ENCODE peak calls at places on chromosomes 2 and 18, in five cellular contexts. One of them, this sample, is unnamed.

GRCh38 chr2:241563031-241563507 is 4.5 kb downstream of the BOK start:
- DNase-seq in GM12878: no peak
- DNase-seq in K562: no peak
- DNase-seq in SK-N-SH: no peak
- DNase-seq in HepG2: no peak
- DNase-seq in this sample: no peak

GRCh38 chr18:12659904-12660605 is 2.1 kb upstream of the SPIRE1 start:
- DNase-seq in HepG2: peak; percentile 47
- DNase-seq in GM12878: no peak
- DNase-seq in SK-N-SH: peak; percentile 69
- DNase-seq in K562: peak; percentile 66
- DNase-seq in this sample: peak; percentile 39

GRCh38 chr18:59639136-59639535 is 58.1 kb downstream of the CCBE1 start:
- DNase-seq in HepG2: no peak
- DNase-seq in SK-N-SH: no peak
- DNase-seq in GM12878: no peak
- DNase-seq in K562: no peak
- DNase-seq in this sample: no peak

GRCh38 chr2:61924895-61925663 is 19.6 kb downstream of the COMMD1 start:
- DNase-seq in SK-N-SH: no peak
- DNase-seq in GM12878: no peak
- DNase-seq in K562: no peak
- DNase-seq in HepG2: no peak
- DNase-seq in this sample: no peak

GRCh38 chr2:11540996-11541692 is 7.3 kb downstream of the GREB1 start:
- DNase-seq in K562: no peak
- DNase-seq in GM12878: no peak
- DNase-seq in HepG2: no peak
- DNase-seq in SK-N-SH: no peak
- DNase-seq in this sample: no peak

GRCh38 chr2:222572761-222573174 is 83.1 kb downstream of the FARSB start:
- DNase-seq in SK-N-SH: no peak
- DNase-seq in GM12878: no peak
- DNase-seq in K562: no peak
- DNase-seq in HepG2: peak; percentile 76
- DNase-seq in this sample: no peak

GRCh38 chr2:71155846-71156245 is 25.4 kb downstream of the MPHOSPH10 start:
- DNase-seq in SK-N-SH: no peak
- DNase-seq in HepG2: no peak
- DNase-seq in GM12878: no peak
- DNase-seq in K562: no peak
- DNase-seq in this sample: no peak

GRCh38 chr2:118993392-118993752 is 51.4 kb downstream of the MARCO start:
- DNase-seq in GM12878: no peak
- DNase-seq in SK-N-SH: no peak
- DNase-seq in K562: no peak
- DNase-seq in HepG2: no peak
- DNase-seq in this sample: no peak

GRCh38 chr2:237154050-237154638 is 68.5 kb downstream of the COPS8 start:
- DNase-seq in SK-N-SH: peak; percentile 70
- DNase-seq in GM12878: no peak
- DNase-seq in K562: peak; percentile 13
- DNase-seq in HepG2: peak; percentile 53
- DNase-seq in this sample: peak; percentile 51

GRCh38 chr18:21762181-21762772 is 21.7 kb downstream of the MIB1 start:
- DNase-seq in HepG2: no peak
- DNase-seq in GM12878: no peak
- DNase-seq in SK-N-SH: no peak
- DNase-seq in K562: no peak
- DNase-seq in this sample: no peak

GRCh38 chr2:209314641-209315040 is 109.2 kb upstream of the MAP2 start:
- DNase-seq in SK-N-SH: no peak
- DNase-seq in HepG2: no peak
- DNase-seq in K562: no peak
- DNase-seq in GM12878: no peak
- DNase-seq in this sample: no peak

GRCh38 chr2:109243526-109244425 is 114.8 kb downstream of the SH3RF3 start:
- DNase-seq in SK-N-SH: no peak
- DNase-seq in HepG2: no peak
- DNase-seq in K562: no peak
- DNase-seq in GM12878: no peak
- DNase-seq in this sample: no peak

GRCh38 chr2:209519911-209520310 is 96.1 kb downstream of the MAP2 start:
- DNase-seq in GM12878: no peak
- DNase-seq in HepG2: no peak
- DNase-seq in SK-N-SH: no peak
- DNase-seq in K562: no peak
- DNase-seq in this sample: no peak

GRCh38 chr2:241010531-241011295 is 12.3 kb downstream of the SNED1 start:
- DNase-seq in HepG2: no peak
- DNase-seq in K562: no peak
- DNase-seq in GM12878: no peak
- DNase-seq in SK-N-SH: peak; percentile 38
- DNase-seq in this sample: no peak

GRCh38 chr2:168244318-168244717 is 3.1 kb downstream of the STK39 start:
- DNase-seq in SK-N-SH: no peak
- DNase-seq in GM12878: no peak
- DNase-seq in HepG2: peak; percentile 74
- DNase-seq in K562: no peak
- DNase-seq in this sample: peak; percentile 57

GRCh38 chr2:134443814-134444480 is 190.1 kb downstream of the MGAT5 start:
- DNase-seq in SK-N-SH: no peak
- DNase-seq in HepG2: no peak
- DNase-seq in K562: no peak
- DNase-seq in GM12878: no peak
- DNase-seq in this sample: no peak

GRCh38 chr2:216013080-216013909 is at the start of gene MREG:
- DNase-seq in HepG2: peak; percentile 77
- DNase-seq in K562: peak; percentile 83
- DNase-seq in GM12878: no peak
- DNase-seq in SK-N-SH: peak; percentile 98
- DNase-seq in this sample: peak; percentile 93
- TF ChIP-seq FOXM1 in HepG2: no peak
- TF ChIP-seq FOXM1 in K562: no peak
- TF ChIP-seq FOXM1 in GM12878: no peak
- TF ChIP-seq FOXM1 in SK-N-SH: no peak
- TF ChIP-seq FOXM1 in this sample: no peak

DNA sequence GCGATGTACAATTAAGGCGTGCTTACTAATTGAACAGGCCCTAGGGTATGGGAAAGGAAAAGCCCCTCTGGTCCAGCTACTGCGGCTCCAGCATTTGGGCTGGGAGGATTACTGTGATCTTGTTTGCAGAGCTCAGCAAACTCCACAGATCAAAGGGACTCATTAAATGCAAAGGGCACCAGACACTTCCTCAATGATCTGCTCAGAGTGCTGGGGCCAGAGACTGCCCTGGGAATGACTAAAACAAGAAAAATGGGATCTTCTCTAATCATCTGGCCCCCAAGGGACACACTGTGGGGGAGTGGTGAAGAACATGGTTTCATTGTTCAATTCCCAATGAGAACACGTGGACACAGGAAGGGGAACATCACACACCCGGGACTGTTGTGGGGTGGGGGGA is 85.0 kb downstream of the MARCHF4 start:
- DNase-seq in GM12878: no peak
- DNase-seq in K562: no peak
- DNase-seq in HepG2: peak; percentile 67
- DNase-seq in SK-N-SH: no peak
- DNase-seq in this sample: no peak
- TF ChIP-seq FOXM1 in GM12878: no peak
- TF ChIP-seq FOXM1 in K562: no peak
- TF ChIP-seq FOXM1 in HepG2: no peak
- TF ChIP-seq FOXM1 in SK-N-SH: no peak
- TF ChIP-seq FOXM1 in this sample: no peak

GRCh38 chr2:85720533-85720932 is 26.4 kb downstream of the GNLY start:
- DNase-seq in HepG2: no peak
- DNase-seq in GM12878: no peak
- DNase-seq in SK-N-SH: no peak
- DNase-seq in K562: no peak
- DNase-seq in this sample: no peak

GRCh38 chr2:85721641-85722040 is 27.5 kb downstream of the GNLY start:
- DNase-seq in SK-N-SH: no peak
- DNase-seq in K562: no peak
- DNase-seq in GM12878: no peak
- DNase-seq in HepG2: no peak
- DNase-seq in this sample: no peak

GRCh38 chr2:85718885-85719487 is 24.8 kb downstream of the GNLY start:
- DNase-seq in GM12878: no peak
- DNase-seq in HepG2: no peak
- DNase-seq in SK-N-SH: no peak
- DNase-seq in K562: no peak
- DNase-seq in this sample: no peak

GRCh38 chr2:85718006-85718391 is 23.8 kb downstream of the GNLY start:
- DNase-seq in HepG2: no peak
- DNase-seq in K562: peak; percentile 36
- DNase-seq in SK-N-SH: peak; percentile 64
- DNase-seq in GM12878: no peak
- DNase-seq in this sample: no peak

GRCh38 chr2:85719609-85720240 is 25.6 kb downstream of the GNLY start:
- DNase-seq in HepG2: no peak
- DNase-seq in SK-N-SH: no peak
- DNase-seq in GM12878: no peak
- DNase-seq in K562: no peak
- DNase-seq in this sample: no peak
- TF ChIP-seq FOXM1 in HepG2: no peak
- TF ChIP-seq FOXM1 in SK-N-SH: no peak
- TF ChIP-seq FOXM1 in GM12878: no peak
- TF ChIP-seq FOXM1 in K562: no peak
- TF ChIP-seq FOXM1 in this sample: no peak

DNA sequence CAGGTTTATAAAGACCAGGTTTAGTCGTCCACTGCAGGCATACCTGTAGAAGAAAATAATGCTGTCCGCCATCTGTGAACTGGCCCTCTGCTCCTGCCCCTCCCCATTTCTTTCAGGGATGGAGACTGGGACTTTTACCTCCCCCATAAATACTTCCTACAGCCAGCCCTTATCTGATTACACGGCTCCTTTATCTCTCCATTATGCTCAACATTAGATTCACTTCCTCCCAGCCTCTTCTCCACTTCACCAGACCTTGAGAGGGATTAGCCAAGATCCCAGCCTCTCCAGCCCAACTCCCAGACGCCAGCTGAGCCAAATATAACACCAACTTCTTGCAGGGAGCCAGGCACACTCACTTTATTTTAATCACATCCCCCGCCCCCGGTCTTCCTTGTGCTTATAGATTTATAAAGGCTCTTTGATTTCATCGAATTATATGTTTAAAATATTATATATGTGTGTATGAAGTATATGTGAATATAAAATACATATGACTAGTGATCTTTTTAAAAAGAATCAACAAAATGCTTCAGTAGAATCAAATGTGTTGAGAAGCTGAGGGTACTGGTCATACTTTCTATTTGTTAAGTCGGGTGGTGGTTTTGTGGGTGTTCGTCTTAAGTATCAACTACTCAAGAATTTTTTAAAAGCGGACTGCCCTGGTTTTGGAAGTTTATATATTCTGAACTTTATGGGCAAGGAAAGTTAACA is 81.0 kb downstream of the SPRED2 start:
- DNase-seq in GM12878: no peak
- DNase-seq in HepG2: no peak
- DNase-seq in K562: peak; percentile 68
- DNase-seq in SK-N-SH: no peak
- DNase-seq in this sample: peak; percentile 31
- TF ChIP-seq FOXM1 in GM12878: no peak
- TF ChIP-seq FOXM1 in HepG2: no peak
- TF ChIP-seq FOXM1 in K562: no peak
- TF ChIP-seq FOXM1 in SK-N-SH: no peak
- TF ChIP-seq FOXM1 in this sample: no peak

DNA sequence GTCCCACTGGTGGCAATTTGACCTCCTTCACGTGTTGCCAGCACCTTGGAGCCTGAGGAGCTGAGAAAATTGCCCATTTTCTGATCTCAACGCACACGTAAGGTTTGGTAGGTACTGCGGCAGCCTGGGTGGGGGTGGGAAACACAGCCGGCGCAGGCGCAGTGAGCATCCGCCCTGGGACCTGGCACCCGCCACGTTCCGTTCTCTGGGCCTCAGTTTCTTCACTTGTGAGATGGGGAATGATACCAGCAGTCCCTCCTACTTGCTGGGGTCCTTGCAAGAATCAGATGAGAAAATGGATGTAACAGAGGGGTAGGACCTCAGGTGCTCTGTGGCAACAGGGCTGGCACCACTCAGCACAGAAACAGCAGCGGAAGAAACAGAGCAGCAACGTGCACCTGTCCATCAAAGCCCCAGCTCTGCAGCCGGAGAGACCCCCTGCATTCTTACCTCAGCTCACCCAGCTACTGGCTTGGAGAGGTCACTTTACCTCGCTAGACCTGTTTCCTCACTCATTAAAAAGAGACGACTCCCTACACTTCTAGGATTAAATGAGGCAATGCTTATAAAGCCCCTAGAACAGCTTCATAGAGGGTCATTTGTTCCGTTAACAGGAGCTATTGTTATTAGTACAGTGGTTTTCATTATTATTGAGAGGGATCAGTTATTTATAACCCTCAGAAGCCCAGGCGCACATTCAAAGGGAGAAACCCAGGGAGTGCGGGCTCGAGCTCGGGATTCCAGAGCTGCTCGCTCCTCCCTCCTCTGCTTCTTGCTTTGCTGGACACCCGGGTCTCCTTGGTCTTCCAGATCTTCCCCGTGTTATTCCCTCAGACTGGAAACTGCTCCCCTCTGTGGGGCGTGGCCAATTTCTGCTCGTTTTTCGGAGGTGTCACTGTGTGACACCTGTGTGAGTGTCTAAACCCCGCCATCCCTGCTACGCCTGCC is 457.9 kb upstream of the ID2 start:
- DNase-seq in SK-N-SH: no peak
- DNase-seq in GM12878: no peak
- DNase-seq in HepG2: no peak
- DNase-seq in K562: no peak
- DNase-seq in this sample: no peak
- TF ChIP-seq FOXM1 in SK-N-SH: no peak
- TF ChIP-seq FOXM1 in GM12878: no peak
- TF ChIP-seq FOXM1 in HepG2: no peak
- TF ChIP-seq FOXM1 in K562: no peak
- TF ChIP-seq FOXM1 in this sample: no peak

DNA sequence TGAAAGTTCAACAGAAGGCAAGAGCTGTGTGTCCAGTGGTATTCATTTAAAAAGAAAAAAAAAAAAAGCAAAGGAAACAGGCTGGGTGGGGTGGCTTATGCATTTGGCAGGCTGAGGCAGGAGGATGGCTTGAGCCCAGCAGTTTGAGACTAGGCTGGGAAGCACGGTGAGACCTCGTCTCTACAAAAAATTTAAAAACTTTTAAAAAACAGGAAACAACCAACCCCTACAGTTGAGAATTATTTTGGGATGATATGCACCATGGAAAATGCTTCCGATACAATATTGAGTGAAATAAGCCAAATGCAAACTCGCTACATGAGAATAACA is 31.2 kb downstream of the PTPN18 start:
- DNase-seq in K562: no peak
- DNase-seq in SK-N-SH: no peak
- DNase-seq in GM12878: no peak
- DNase-seq in HepG2: no peak
- DNase-seq in this sample: no peak
- TF ChIP-seq FOXM1 in K562: no peak
- TF ChIP-seq FOXM1 in SK-N-SH: no peak
- TF ChIP-seq FOXM1 in GM12878: no peak
- TF ChIP-seq FOXM1 in HepG2: no peak
- TF ChIP-seq FOXM1 in this sample: no peak